ENCODE peak calls at places on chromosomes 11 and 22, in seven cellular contexts. O is lower lobe of right lung; G is thyroid gland; V is brain microvascular endothelial cell; J is effector memory CD4-positive, alpha-beta T cell; S is stomach; W is Peyer's patch. I is an unnamed sample.
A peak's percentile ranks its signal among the peaks of the same experiment; 100 is the strongest.

GRCh38 chr22:37806409-37807338 is 1.1 kb upstream of the GCAT start:
- DNase-seq in W (no peak), V (no peak), O (peak; percentile 62), J (no peak), S (peak; percentile 38), G (peak; percentile 61), I (no peak)

GRCh38 chr11:113705871-113706654 is at the start of gene TMPRSS5:
- DNase-seq in S (no peak), O (no peak), V (no peak), G (no peak), W (no peak), J (no peak), I (no peak)

GRCh38 chr11:5564259-5565019 is 16.1 kb upstream of the OR52H1 start:
- DNase-seq in W (no peak), G (no peak), S (no peak), J (no peak), O (no peak), V (peak; percentile 10), I (no peak)

GRCh38 chr11:87398913-87399312 is 361.2 kb downstream of the TMEM135 start:
- DNase-seq in J (no peak), V (no peak), W (no peak), S (no peak), G (peak; percentile 13), O (no peak), I (no peak)

GRCh38 chr11:126808851-126809250 is 191.7 kb downstream of the KIRREL3 start:
- DNase-seq in O (no peak), G (peak; percentile 55), S (no peak), J (no peak), V (no peak), W (no peak), I (no peak)

GRCh38 chr11:4890279-4890678 is 8.6 kb downstream of the OR51T1 start:
- DNase-seq in O (no peak), V (peak; percentile 20), J (no peak), S (no peak), W (no peak), G (no peak), I (no peak)

GRCh38 chr22:27628891-27629631 is 172.5 kb downstream of the MN1 start:
- DNase-seq in O (no peak), G (no peak), W (no peak), S (no peak), V (no peak), J (no peak), I (no peak)

GRCh38 chr11:1743587-1744136 is 6.7 kb downstream of the IFITM10 start:
- DNase-seq in V (no peak), W (no peak), S (no peak), O (no peak), J (no peak), G (no peak), I (no peak)

GRCh38 chr11:86067230-86068137 is 1.4 kb downstream of the PICALM start:
- DNase-seq in S (no peak), O (no peak), W (no peak), J (no peak), G (no peak), V (no peak), I (no peak)

GRCh38 chr11:125393331-125393730 is 102.7 kb downstream of the FEZ1 start:
- DNase-seq in S (no peak), W (peak; percentile 11), J (no peak), G (no peak), O (no peak), V (no peak), I (no peak)

GRCh38 chr11:45541693-45542434 is 123.6 kb downstream of the CHST1 start:
- DNase-seq in G (no peak), J (no peak), O (no peak), W (no peak), S (no peak), V (no peak), I (no peak)

GRCh38 chr11:81979444-81979843 is 754.2 kb downstream of the FAM181B start:
- DNase-seq in V (no peak), O (no peak), G (no peak), J (no peak), W (no peak), S (no peak), I (no peak)

GRCh38 chr11:87223816-87224215 is 186.1 kb downstream of the TMEM135 start:
- DNase-seq in O (no peak), S (no peak), W (no peak), V (no peak), G (no peak), J (no peak), I (no peak)

GRCh38 chr22:47329727-47330653 is 567.5 kb downstream of the TBC1D22A start:
- DNase-seq in V (no peak), J (no peak), G (no peak), S (no peak), W (no peak), O (no peak), I (no peak)

GRCh38 chr11:131671320-131671719 is 300.9 kb downstream of the NTM start:
- DNase-seq in S (no peak), W (no peak), O (no peak), J (no peak), V (no peak), G (peak; percentile 24), I (no peak)

DNA sequence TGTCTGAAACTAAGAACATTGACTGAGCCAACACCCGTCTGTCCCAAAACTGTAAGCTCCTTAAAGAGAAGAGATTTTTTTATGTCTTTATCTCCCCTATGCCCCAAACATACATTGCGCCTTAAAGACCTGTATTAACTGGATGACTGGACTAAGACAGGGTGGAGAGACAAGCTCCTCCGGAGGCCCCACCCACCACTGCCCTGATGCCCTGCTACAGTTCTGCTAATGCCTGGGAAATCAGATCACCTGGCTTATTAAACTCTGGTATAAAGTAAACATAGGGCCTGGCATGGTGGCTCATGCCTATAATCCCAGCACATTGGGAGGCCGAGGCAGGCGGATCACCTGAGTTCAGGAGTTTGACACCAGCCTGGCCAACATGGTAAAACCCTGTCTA is 203.7 kb downstream of the TENM4 start:
- DNase-seq in J (no peak), O (no peak), V (no peak), W (no peak), G (no peak), S (no peak), I (no peak)
- H3K27ac ChIP-seq in J (no peak overlapping the region), O (peak overlapping the region; percentile 21), V (peak overlapping the region; percentile 71), W (no peak overlapping the region), G (peak overlapping the region; percentile 74), S (no peak overlapping the region), I (no peak overlapping the region)

DNA sequence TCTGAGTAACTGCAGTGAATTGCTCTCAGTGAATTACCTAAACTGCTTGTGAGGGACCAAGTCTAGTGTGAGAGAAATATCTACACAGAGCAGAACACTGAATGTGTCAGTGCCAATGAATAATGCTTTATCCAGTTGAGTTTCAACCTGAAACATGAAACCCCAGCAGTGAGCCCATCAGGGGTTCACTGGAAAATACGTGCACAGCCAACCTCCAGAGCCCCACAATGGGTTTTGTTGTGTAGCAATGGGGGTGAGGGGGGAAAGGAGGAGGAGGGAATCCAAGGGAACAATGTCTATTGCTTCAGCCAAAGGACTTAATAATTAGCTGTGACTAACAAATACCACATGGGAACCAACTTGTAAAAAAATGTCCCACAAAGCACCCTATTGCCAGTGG is 99.5 kb downstream of the ARL14EP start:
- DNase-seq in V (no peak), W (no peak), J (no peak), O (no peak), S (no peak), G (no peak), I (no peak)
- H3K27ac ChIP-seq in V (no peak overlapping the region), W (no peak overlapping the region), J (no peak overlapping the region), O (no peak overlapping the region), S (no peak overlapping the region), G (peak overlapping the region; percentile 89), I (no peak overlapping the region)

GRCh38 chr11:9808943-9809342 is 145.1 kb downstream of the SWAP70 start:
- DNase-seq in W (no peak), V (peak; percentile 65), J (no peak), O (no peak), S (no peak), G (no peak), I (no peak)

GRCh38 chr11:9802291-9802861 is 138.5 kb downstream of the SWAP70 start:
- DNase-seq in O (no peak), V (peak; percentile 33), S (no peak), J (no peak), G (no peak), W (no peak), I (no peak)

GRCh38 chr11:9803685-9804413 is 140.0 kb downstream of the SWAP70 start:
- DNase-seq in J (no peak), G (no peak), V (peak; percentile 31), W (no peak), S (no peak), O (no peak), I (no peak)

GRCh38 chr11:9806946-9807687 is 143.2 kb downstream of the SWAP70 start:
- DNase-seq in W (no peak), V (no peak), S (no peak), O (no peak), J (no peak), G (no peak), I (no peak)

GRCh38 chr11:9804414-9804902 is 140.6 kb downstream of the SWAP70 start:
- DNase-seq in V (no peak), O (no peak), G (no peak), J (no peak), W (no peak), S (no peak), I (no peak)
- H3K27ac ChIP-seq in V (peak overlapping the region; percentile 32), O (no peak overlapping the region), G (no peak overlapping the region), J (no peak overlapping the region), W (no peak overlapping the region), S (peak overlapping the region; percentile 39), I (no peak overlapping the region)

GRCh38 chr11:20453657-20454316 is 66.3 kb downstream of the PRMT3 start:
- DNase-seq in O (no peak), J (no peak), S (no peak), W (no peak), G (no peak), V (no peak), I (no peak)

GRCh38 chr11:20459865-20460264 is 72.3 kb downstream of the PRMT3 start:
- DNase-seq in W (no peak), J (no peak), V (no peak), O (no peak), S (no peak), G (peak; percentile 23), I (no peak)

GRCh38 chr11:20458905-20459632 is 71.6 kb downstream of the PRMT3 start:
- DNase-seq in O (no peak), G (no peak), V (no peak), W (no peak), J (no peak), S (no peak), I (no peak)

GRCh38 chr11:20457934-20458333 is 70.4 kb downstream of the PRMT3 start:
- DNase-seq in V (no peak), O (no peak), S (no peak), W (no peak), J (no peak), G (no peak), I (no peak)

DNA sequence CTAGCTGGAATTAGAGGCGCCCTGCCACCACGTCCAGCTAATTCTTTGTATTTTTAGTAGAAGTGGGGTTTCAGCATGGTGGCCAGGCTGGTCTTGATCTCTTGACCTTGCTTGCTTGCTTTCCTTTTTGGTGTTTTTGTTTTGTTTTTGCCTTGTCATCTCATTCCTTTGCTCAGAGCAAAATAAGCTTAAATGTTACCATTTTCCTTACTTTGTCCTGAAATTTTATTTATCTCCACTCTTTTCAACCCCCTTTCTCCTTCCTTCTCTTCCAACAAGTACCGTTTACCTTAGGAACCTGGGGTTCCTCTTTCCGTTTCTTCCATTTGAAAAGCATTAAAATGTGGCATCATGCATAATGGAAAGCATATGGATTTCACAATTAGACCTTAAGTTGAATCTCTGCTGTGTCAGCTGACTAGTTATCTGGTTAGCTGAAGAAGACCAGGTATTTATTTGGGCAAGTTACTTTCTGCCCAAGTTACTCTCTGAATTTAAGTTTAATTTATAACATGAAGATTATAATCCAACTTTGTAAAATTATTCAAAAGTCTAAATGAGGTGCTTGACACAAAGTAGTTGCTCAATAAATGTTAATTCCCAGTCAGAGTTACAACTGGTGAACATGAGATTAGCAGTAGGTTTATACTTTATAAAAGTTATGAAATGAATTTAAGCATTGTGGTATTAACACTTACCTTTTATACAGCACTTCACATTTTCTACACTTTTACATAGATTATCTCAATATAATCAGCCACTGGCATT is 69.7 kb downstream of the PRMT3 start:
- DNase-seq in W (no peak), G (no peak), V (no peak), S (no peak), J (no peak), O (no peak), I (no peak)
- H3K27ac ChIP-seq in W (no peak overlapping the region), G (no peak overlapping the region), V (no peak overlapping the region), S (no peak overlapping the region), J (no peak overlapping the region), O (no peak overlapping the region), I (no peak overlapping the region)

I was measured in CD4-positive, alpha-beta memory T cell.